ENCODE peak calls at places on chromosomes 12 and 14, in eight cellular contexts. T is gastrocnemius medialis, X is prostate gland, W is A549, N is transverse colon, A is ovary, G is IMR-90, C is uterus. E is an unnamed sample.

GRCh38 chr14:77474763-77475162 is 16.9 kb downstream of the AHSA1 start:
- DNase-seq in T (no peak), X (no peak), W (no peak), N (no peak), A (no peak), G (no peak), C (no peak), E (no peak)

GRCh38 chr14:75310295-75311059 is 31.8 kb downstream of the FOS start:
- DNase-seq in T (peak; percentile 75), X (peak; percentile 60), W (peak; percentile 46), N (peak; percentile 74), A (peak; percentile 94), G (peak; percentile 86), C (peak; percentile 90), E (no peak)

GRCh38 chr14:52527052-52527451 is 25.3 kb downstream of the TXNDC16 start:
- DNase-seq in T (no peak), X (no peak), W (no peak), N (no peak), A (no peak), G (no peak), C (no peak), E (no peak)

GRCh38 chr14:101371691-101372493 is 189.4 kb upstream of the DIO3 start:
- DNase-seq in T (no peak), X (no peak), W (no peak), N (no peak), A (no peak), G (no peak), C (no peak), E (no peak)

GRCh38 chr14:45679852-45680251 is 426.9 kb upstream of the MIS18BP1 start:
- DNase-seq in T (no peak), X (no peak), W (no peak), N (no peak), A (no peak), G (peak; percentile 69), C (no peak), E (no peak)

GRCh38 chr12:121942145-121942718 is 23.8 kb downstream of the CFAP251 start:
- DNase-seq in T (no peak), X (no peak), W (no peak), N (no peak), A (no peak), G (peak; percentile 86), C (no peak), E (no peak)

GRCh38 chr12:54371328-54372112 is 7.2 kb upstream of the GPR84 start:
- DNase-seq in T (peak; percentile 56), X (no peak), W (no peak), N (no peak), A (peak; percentile 76), G (no peak), C (peak; percentile 70), E (no peak)

GRCh38 chr14:53948181-53948884 is 8.3 kb downstream of the BMP4 start:
- DNase-seq in T (no peak), X (no peak), W (no peak), N (no peak), A (no peak), G (no peak), C (no peak), E (no peak)

GRCh38 chr14:101383737-101384338 is 177.5 kb upstream of the DIO3 start:
- DNase-seq in T (no peak), X (no peak), W (no peak), N (no peak), A (no peak), G (no peak), C (no peak), E (no peak)

GRCh38 chr12:89684131-89684530 is 24.5 kb downstream of the ATP2B1 start:
- DNase-seq in T (no peak), X (no peak), W (no peak), N (no peak), A (no peak), G (no peak), C (no peak), E (no peak)

GRCh38 chr12:51428256-51428655 is 3.6 kb downstream of the SLC4A8 start:
- DNase-seq in T (no peak), X (no peak), W (no peak), N (no peak), A (no peak), G (no peak), C (no peak), E (no peak)

GRCh38 chr12:23560611-23561010 is 388.9 kb downstream of the SOX5 start:
- DNase-seq in T (no peak), X (no peak), W (no peak), N (no peak), A (no peak), G (no peak), C (no peak), E (no peak)

GRCh38 chr14:79248771-79249170 is 962.5 kb downstream of the DIO2 start:
- DNase-seq in T (no peak), X (no peak), W (no peak), N (no peak), A (no peak), G (no peak), C (no peak), E (no peak)

GRCh38 chr14:46951103-46951502 is 299.5 kb upstream of the RPL10L start:
- DNase-seq in T (no peak), X (no peak), W (no peak), N (no peak), A (no peak), G (no peak), C (no peak), E (no peak)

DNA sequence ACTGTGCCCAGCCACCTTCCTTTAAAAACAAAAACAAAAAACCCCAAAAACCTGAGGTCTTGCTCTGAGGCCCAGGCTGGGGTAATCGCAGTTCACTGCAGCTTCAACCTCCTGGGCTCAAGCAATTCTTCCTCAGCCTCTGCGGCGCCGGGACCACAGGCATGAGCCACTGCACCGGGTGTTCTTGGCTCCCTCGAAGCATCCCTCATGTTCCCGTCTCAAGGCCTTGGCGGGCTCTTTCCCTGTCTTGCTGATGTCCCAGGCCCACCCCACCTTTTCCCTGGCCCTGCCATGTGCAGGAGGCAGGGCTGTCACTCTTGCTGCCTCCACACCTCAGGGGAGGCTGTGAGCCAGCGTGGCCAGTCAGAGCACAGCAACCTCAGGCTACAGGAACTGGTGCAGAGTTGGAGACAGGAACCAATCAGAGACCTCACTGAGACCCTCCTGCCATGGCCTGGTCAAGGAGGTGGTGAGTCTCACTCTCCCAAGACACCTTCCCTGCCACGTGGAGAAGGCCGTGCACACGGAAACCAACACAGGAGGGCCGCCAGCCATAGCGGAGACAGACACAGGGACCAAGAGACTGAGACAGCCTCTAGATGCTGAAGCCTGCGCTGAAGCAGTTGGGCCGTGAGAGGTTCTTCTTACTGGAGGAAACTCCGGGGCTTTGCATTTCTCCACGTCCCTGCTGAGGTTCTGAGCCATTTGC is 6.0 kb upstream of the AMN start:
- DNase-seq in T (no peak), X (no peak), W (no peak), N (no peak), A (no peak), G (no peak), C (no peak), E (no peak)
- TF ChIP-seq POLR2A in T (no peak), X (no peak), W (no peak), N (no peak), A (no peak), G (no peak), C (no peak), E (no peak)

DNA sequence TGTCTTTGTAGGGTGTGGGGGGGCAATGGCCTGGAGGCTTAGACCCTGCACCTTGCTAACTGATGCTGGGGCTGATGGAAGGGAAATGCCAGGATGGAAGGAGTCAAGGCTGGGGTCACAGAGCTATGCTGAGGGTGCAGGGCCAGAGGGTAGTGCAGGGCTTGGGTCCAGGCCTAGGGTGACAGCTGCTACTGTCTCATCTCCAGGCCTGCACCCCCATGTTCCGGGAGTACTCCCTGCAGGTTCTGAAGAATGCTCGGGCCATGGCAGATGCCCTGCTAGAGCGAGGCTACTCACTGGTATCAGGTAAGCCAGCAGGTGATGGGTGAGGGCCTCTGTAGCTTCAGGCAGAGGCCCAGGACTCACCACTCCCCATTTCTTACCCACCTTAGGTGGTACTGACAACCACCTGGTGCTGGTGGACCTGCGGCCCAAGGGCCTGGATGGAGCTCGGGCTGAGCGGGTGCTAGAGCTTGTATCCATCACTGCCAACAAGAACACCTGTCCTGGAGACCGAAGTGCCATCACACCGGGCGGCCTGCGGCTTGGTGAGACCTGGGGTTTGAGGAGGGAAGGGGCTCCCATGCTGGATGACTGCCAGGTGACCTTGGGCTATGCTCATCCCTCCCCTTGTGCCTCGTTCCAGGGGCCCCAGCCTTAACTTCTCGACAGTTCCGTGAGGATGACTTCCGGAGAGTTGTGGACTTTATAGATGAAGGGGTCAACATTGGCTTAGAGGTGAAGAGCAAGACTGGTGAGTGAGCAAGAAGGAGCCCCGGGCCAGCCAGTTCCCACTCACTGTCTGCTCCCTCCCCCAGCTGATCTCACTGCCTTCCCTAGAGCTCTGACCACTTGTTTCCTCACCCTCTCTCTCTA is 4.1 kb downstream of the SHMT2 start:
- DNase-seq in T (no peak), X (no peak), W (no peak), N (no peak), A (no peak), G (peak; percentile 85), C (no peak), E (no peak)
- H3K4me1 ChIP-seq in T (peaks cover 18% of the 10 kb centered on the region), X (peaks cover 14% of the 10 kb centered on the region), W (peaks cover 12% of the 10 kb centered on the region), N (peaks cover 27% of the 10 kb centered on the region), A (peaks cover 11% of the 10 kb centered on the region), G (peaks cover 14% of the 10 kb centered on the region), C (no peaks in the 10 kb centered on the region), E (peaks cover 53% of the 10 kb centered on the region)

GRCh38 chr14:95635051-95635450 is 51.2 kb upstream of the TCL1B start:
- DNase-seq in T (no peak), X (no peak), W (no peak), N (no peak), A (no peak), G (no peak), C (no peak), E (no peak)
- TF ChIP-seq CTCF in T (no peak), X (no peak), W (no peak), N (no peak), A (no peak), G (no peak), C (no peak), E (no peak)

GRCh38 chr12:127006972-127007371 is 1260.0 kb upstream of the TMEM132C start:
- DNase-seq in T (no peak), X (no peak), W (no peak), N (no peak), A (no peak), G (no peak), C (no peak), E (no peak)

GRCh38 chr12:127008758-127009403 is 1258.1 kb upstream of the TMEM132C start:
- DNase-seq in T (no peak), X (no peak), W (no peak), N (peak; percentile 21), A (no peak), G (no peak), C (no peak), E (no peak)

DNA sequence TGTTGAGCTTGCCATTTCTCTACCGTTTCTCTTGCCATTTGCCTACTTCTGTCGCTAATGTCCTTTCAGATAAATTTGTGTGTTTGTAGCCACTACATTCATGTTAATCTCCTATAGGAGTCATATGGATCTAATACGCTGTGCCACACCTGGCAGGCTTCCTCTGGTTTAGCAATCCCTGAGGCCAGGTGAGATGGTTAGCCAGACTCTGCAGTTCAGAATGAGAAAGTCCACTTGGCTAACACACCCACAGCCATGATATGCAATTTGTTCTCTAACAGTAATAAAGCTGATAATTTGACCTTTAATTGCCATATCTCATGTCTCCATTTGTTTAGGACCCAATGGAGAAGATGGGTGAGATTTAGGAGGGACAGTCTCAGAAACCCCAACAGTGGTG is 1261.6 kb upstream of the TMEM132C start:
- DNase-seq in T (no peak), X (no peak), W (no peak), N (no peak), A (no peak), G (no peak), C (no peak), E (no peak)
- TF ChIP-seq POLR2A in T (no peak), X (no peak), W (no peak), N (no peak), A (no peak), G (no peak), C (no peak), E (no peak)